ENCODE peak calls at places on chromosomes 2 and 18, in six cellular contexts. B is mammary epithelial cell, E is GM12878, U is IMR-90, C is HCT116, N is colonic mucosa. W is an unnamed sample.
A peak's percentile ranks its signal among the peaks of the same experiment; 100 is the strongest.

GRCh38 chr2:74554821-74555531 is 456 bp downstream of the DOK1 start:
- DNase-seq in C (no peak), U (peak; percentile 27), B (no peak), N (peak; percentile 74), E (no peak), W (no peak)

GRCh38 chr2:233209117-233209977 is 42.1 kb upstream of the ATG16L1 start:
- DNase-seq in U (peak; percentile 25), B (peak; percentile 35), C (peak; percentile 16), N (no peak), E (no peak), W (peak; percentile 19)

GRCh38 chr2:64354857-64355680 is 98.9 kb upstream of the LGALSL start:
- DNase-seq in B (peak; percentile 93), C (no peak), U (peak; percentile 59), E (no peak), N (no peak), W (peak; percentile 83)

GRCh38 chr2:225122582-225123486 is 80.6 kb upstream of the DOCK10 start:
- DNase-seq in U (peak; percentile 47), N (peak; percentile 25), B (no peak), C (no peak), E (no peak), W (no peak)

GRCh38 chr2:121333231-121333630 is 48.2 kb upstream of the TFCP2L1 start:
- DNase-seq in U (no peak), E (no peak), N (no peak), C (no peak), B (no peak), W (no peak)

GRCh38 chr2:238155051-238155760 is 3.6 kb upstream of the ERFE start:
- DNase-seq in C (no peak), U (peak; percentile 92), N (peak; percentile 40), E (no peak), B (no peak), W (no peak)

GRCh38 chr2:177885828-177886466 is 186.6 kb downstream of the PDE11A start:
- DNase-seq in B (no peak), U (no peak), N (no peak), C (no peak), E (no peak), W (no peak)

GRCh38 chr2:36468463-36469266 is 113.1 kb downstream of the CRIM1 start:
- DNase-seq in U (peak; percentile 94), B (peak; percentile 72), C (no peak), N (no peak), E (no peak), W (no peak)

GRCh38 chr2:69685321-69686048 is 41.9 kb upstream of the AAK1 start:
- DNase-seq in N (peak; percentile 33), E (no peak), C (no peak), U (peak; percentile 59), B (peak; percentile 40), W (no peak)

GRCh38 chr2:240600451-240600961 is 14.0 kb downstream of the CAPN10 start:
- DNase-seq in C (no peak), N (no peak), E (no peak), B (no peak), U (no peak), W (no peak)

GRCh38 chr2:26196683-26197418 is 24.0 kb downstream of the GAREM2 start:
- DNase-seq in C (no peak), N (no peak), B (no peak), U (no peak), E (peak; percentile 46), W (no peak)

GRCh38 chr2:148699830-148700229 is 55.3 kb downstream of the EPC2 start:
- DNase-seq in E (no peak), B (no peak), C (no peak), U (no peak), N (no peak), W (no peak)

GRCh38 chr18:56068701-56069100 is 480.7 kb upstream of the TCF4 start:
- DNase-seq in E (no peak), N (no peak), B (no peak), U (no peak), C (no peak), W (no peak)

GRCh38 chr2:159557437-159558034 is 58.8 kb downstream of the BAZ2B start:
- DNase-seq in U (peak; percentile 8), B (peak; percentile 40), E (peak; percentile 3), C (peak; percentile 16), N (no peak), W (no peak)

GRCh38 chr2:179751184-179751809 is 110.1 kb downstream of the ZNF385B start:
- DNase-seq in E (no peak), B (peak; percentile 9), C (peak; percentile 18), N (no peak), U (peak; percentile 47), W (no peak)

GRCh38 chr18:26461405-26461804 is 86.9 kb downstream of the KCTD1 start:
- DNase-seq in N (no peak), B (no peak), C (no peak), U (no peak), E (no peak), W (no peak)

GRCh38 chr2:199470361-199470671 is 12.6 kb upstream of the SATB2 start:
- DNase-seq in C (no peak), U (no peak), E (no peak), B (no peak), N (no peak), W (no peak)

GRCh38 chr2:106115250-106115649 is 78.9 kb downstream of the UXS1 start:
- DNase-seq in N (no peak), E (no peak), B (peak; percentile 70), C (peak; percentile 86), U (peak; percentile 77), W (no peak)

GRCh38 chr2:190069936-190070696 is 7.6 kb upstream of the MSTN start:
- DNase-seq in U (peak; percentile 75), E (no peak), C (peak; percentile 71), B (peak; percentile 32), N (peak; percentile 33), W (no peak)

GRCh38 chr2:237062585-237062984 is 23.1 kb upstream of the COPS8 start:
- DNase-seq in E (no peak), C (no peak), N (no peak), U (peak; percentile 34), B (no peak), W (no peak)

GRCh38 chr2:109494842-109495241 is 118.9 kb downstream of the SEPTIN10 start:
- DNase-seq in C (no peak), E (no peak), B (no peak), U (no peak), N (peak; percentile 58), W (no peak)

GRCh38 chr2:28904295-28904694 is 9.8 kb downstream of the WDR43 start:
- DNase-seq in B (peak; percentile 28), C (no peak), N (no peak), E (no peak), U (peak; percentile 59), W (no peak)

DNA sequence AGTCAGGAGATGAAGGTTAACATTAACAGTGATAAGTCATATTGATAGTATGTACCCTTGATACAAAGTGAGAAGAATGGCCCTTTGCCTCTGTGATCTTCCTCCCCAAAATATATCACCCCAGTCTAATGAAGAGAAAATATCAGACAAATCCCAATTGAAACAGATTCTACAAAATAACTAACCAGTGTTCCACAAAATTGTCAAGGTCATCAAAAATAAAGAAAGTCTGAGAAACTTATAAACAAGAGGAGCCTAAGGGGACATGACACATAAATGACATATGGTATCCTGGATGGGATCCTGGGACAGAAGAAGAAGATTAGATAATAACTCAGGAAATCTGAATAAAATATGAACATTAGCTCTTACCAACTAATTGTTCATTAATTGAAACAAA is 398.4 kb downstream of the DSC3 start:
- DNase-seq in C (no peak), N (no peak), B (no peak), E (no peak), U (no peak), W (no peak)
- H3K9ac ChIP-seq in C (no peak overlapping the region), N (no peak overlapping the region), B (no peak overlapping the region), E (no peak overlapping the region), U (no peak overlapping the region), W (no peak overlapping the region)

DNA sequence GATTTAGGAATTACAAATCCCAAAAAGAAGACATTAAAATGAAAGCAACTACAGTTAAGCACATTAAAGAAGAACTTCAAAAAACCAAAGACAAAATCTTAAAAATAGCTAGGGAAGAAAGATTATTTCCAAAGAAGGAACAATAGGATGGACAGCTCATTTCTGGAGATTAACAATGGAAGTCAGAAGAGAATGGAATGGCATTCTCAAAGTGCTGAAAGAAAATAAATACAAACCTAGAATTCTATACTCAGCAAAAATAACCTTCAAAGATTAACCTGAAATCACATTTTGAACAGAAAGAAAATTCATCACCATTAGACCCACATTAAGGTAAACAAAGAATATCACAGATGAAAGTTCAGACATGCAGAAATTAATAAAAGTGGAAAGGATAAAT is 229.2 kb downstream of the HDAC4 start:
- DNase-seq in N (no peak), C (no peak), E (no peak), B (no peak), U (no peak), W (no peak)
- H3K9ac ChIP-seq in N (no peak overlapping the region), C (no peak overlapping the region), E (no peak overlapping the region), B (no peak overlapping the region), U (no peak overlapping the region), W (no peak overlapping the region)

DNA sequence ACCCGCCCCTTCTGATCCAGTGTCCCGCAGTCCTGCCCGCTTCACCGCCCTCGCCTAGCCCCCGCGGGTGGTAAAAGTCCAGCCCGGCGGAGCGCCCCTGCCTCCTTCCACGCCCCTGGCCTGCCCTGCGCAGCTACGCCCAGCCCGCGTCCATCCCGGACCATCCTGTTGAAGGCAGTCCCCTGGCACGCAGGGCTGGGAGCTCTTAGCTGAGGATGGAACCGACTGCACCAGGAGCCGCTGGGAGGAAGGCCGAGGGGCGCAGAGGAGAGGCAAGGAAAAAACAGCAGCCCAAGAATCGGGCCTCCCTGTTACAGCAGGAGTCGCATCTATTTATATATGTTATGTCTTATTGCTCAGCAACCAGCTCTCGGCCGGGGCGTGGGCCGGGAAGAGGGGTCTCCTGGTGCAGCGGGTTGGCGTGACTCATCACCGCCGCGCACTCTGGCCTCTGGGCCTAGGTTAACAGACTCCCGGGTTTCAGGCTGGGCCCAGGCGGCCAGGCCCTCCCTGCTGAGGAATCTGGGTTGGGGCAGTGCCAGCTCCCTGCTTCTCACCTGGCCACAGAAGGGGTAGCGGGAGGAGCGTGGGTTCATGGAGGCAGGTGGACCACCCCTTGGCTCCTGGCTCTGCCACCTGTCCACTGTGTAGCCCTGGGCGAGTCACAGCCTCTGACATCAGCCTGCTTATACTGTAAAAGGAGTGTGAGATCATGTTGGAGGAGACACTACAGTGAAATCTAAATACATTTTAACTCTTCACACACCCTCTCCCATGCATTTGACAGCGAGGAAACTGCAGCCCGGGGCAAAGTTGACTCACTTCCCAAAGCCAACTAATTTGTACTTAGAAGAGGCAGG is 13.4 kb upstream of the MAP3K2 start:
- DNase-seq in B (peak; percentile 89), N (peak; percentile 88), E (no peak), C (no peak), U (peak; percentile 78), W (peak; percentile 84)
- H3K9ac ChIP-seq in B (peak overlapping the region; percentile 72), N (peak overlapping the region; percentile 54), E (no peak overlapping the region), C (no peak overlapping the region), U (peak overlapping the region; percentile 27), W (peak overlapping the region; percentile 75)

GRCh38 chr2:168317282-168317681 is 69.9 kb upstream of the STK39 start:
- DNase-seq in B (no peak), U (no peak), C (no peak), N (no peak), E (no peak), W (no peak)

GRCh38 chr2:168314236-168314635 is 66.8 kb upstream of the STK39 start:
- DNase-seq in B (no peak), N (no peak), E (no peak), U (no peak), C (no peak), W (no peak)

GRCh38 chr2:168312036-168312822 is 64.8 kb upstream of the STK39 start:
- DNase-seq in C (no peak), B (no peak), U (no peak), N (no peak), E (no peak), W (no peak)

GRCh38 chr2:168315331-168316072 is 68.1 kb upstream of the STK39 start:
- DNase-seq in C (no peak), N (no peak), E (no peak), B (no peak), U (no peak), W (no peak)

GRCh38 chr2:168316073-168316440 is 68.7 kb upstream of the STK39 start:
- DNase-seq in U (peak; percentile 10), E (no peak), N (no peak), B (no peak), C (no peak), W (no peak)
- H3K9ac ChIP-seq in U (no peak overlapping the region), E (no peak overlapping the region), N (no peak overlapping the region), B (no peak overlapping the region), C (no peak overlapping the region), W (no peak overlapping the region)

W was measured in keratinocyte.